ENCODE peak calls at places on chromosome X, in eight cellular contexts. Y is stimulated activated CD4-positive, alpha-beta T cell treated with anti-CD3 and anti-CD28 coated beads, Interleukin-15, amount 100 ng/mL, for 1 hour; R is GM04504; Q is BJ; B is right lobe of liver; G is nucleus accumbens; J is pons; K is NCI-H2107. P is an unnamed sample.

GRCh38 chrX:16436348-16437188 is 213.4 kb upstream of the S100G start:
- DNase-seq in Y (peak), R (peak), Q (no peak), B (peak), G (peak), J (peak), K (peak), P (peak)

GRCh38 chrX:31459361-31459760 is 387.5 kb upstream of the FTHL17 start:
- DNase-seq in Y (no peak), R (no peak), Q (no peak), B (no peak), G (no peak), J (no peak), K (no peak), P (peak)

GRCh38 chrX:112946227-112946626 is 105.6 kb upstream of the AMOT start:
- DNase-seq in Y (no peak), R (no peak), Q (no peak), B (no peak), G (no peak), J (no peak), K (no peak), P (no peak)

GRCh38 chrX:120213438-120214265 is 37.0 kb upstream of the ZBTB33 start:
- DNase-seq in Y (peak), R (peak), Q (peak), B (peak), G (peak), J (peak), K (peak), P (peak)

GRCh38 chrX:154541896-154542722 is 4.5 kb downstream of the G6PD start:
- DNase-seq in Y (no peak), R (peak), Q (peak), B (peak), G (no peak), J (peak), K (no peak), P (peak)

GRCh38 chrX:42694260-42694815 is 83.6 kb downstream of the PPP1R2C start:
- DNase-seq in Y (no peak), R (no peak), Q (no peak), B (no peak), G (peak), J (no peak), K (no peak), P (no peak)

GRCh38 chrX:24259544-24260240 is 54.2 kb downstream of the SUPT20HL2 start:
- DNase-seq in Y (no peak), R (no peak), Q (no peak), B (peak), G (no peak), J (peak), K (peak), P (peak)

GRCh38 chrX:119062750-119063374 is 9.9 kb upstream of the CT47C1 start:
- DNase-seq in Y (no peak), R (no peak), Q (no peak), B (no peak), G (no peak), J (no peak), K (peak), P (no peak)

GRCh38 chrX:146863566-146863965 is 49.0 kb upstream of the CXorf51A start:
- DNase-seq in Y (no peak), R (no peak), Q (no peak), B (no peak), G (no peak), J (no peak), K (no peak), P (no peak)

GRCh38 chrX:13898603-13899002 is 81.7 kb upstream of the GPM6B start:
- DNase-seq in Y (no peak), R (no peak), Q (no peak), B (no peak), G (no peak), J (no peak), K (no peak), P (no peak)

GRCh38 chrX:129697204-129697829 is 41.5 kb upstream of the XPNPEP2 start:
- DNase-seq in Y (no peak), R (no peak), Q (no peak), B (no peak), G (no peak), J (no peak), K (no peak), P (no peak)

P was measured in hepatic stellate cell.